ENCODE peak calls at places on chromosome 4, in four cellular contexts. F is CD8-positive, alpha-beta memory T cell; I is pancreas; W is ovary. V is an unnamed sample. For H3K4me1 and H3K9me3, the result is how much of the 10 kb centered on the place peaks cover.

GRCh38 chr4:84597450-84597849 is 14.5 kb downstream of the CDS1 start:
- DNase-seq in F (no peak), I (no peak), W (no peak), V (no peak)

GRCh38 chr4:68361146-68361589 is 11.3 kb upstream of the YTHDC1 start:
- DNase-seq in F (no peak), I (no peak), W (no peak), V (no peak)

GRCh38 chr4:16794816-16795445 is 103.5 kb downstream of the LDB2 start:
- DNase-seq in F (no peak), I (peak), W (peak), V (no peak)

GRCh38 chr4:148442830-148443549 is 776 bp upstream of the NR3C2 start:
- DNase-seq in F (no peak), I (no peak), W (no peak), V (no peak)

GRCh38 chr4:26583538-26583864 is 383 bp upstream of the TBC1D19 start:
- DNase-seq in F (no peak), I (no peak), W (no peak), V (no peak)

GRCh38 chr4:153465922-153466636 is at the start of gene TMEM131L:
- DNase-seq in F (peak), I (peak), W (peak), V (no peak)

GRCh38 chr4:120939693-120940092 is 17.2 kb upstream of the PRDM5 start:
- DNase-seq in F (no peak), I (no peak), W (no peak), V (no peak)

GRCh38 chr4:168843635-168844034 is 166.4 kb downstream of the CBR4 start:
- DNase-seq in F (no peak), I (no peak), W (no peak), V (no peak)

GRCh38 chr4:11739992-11740391 is 311.3 kb upstream of the HS3ST1 start:
- DNase-seq in F (no peak), I (no peak), W (no peak), V (no peak)

GRCh38 chr4:88653371-88653946 is 44.2 kb downstream of the NAP1L5 start:
- DNase-seq in F (no peak), I (no peak), W (no peak), V (no peak)

GRCh38 chr4:30191902-30192301 is 528.3 kb upstream of the PCDH7 start:
- DNase-seq in F (no peak), I (no peak), W (no peak), V (no peak)

GRCh38 chr4:158161561-158162354 is 11.1 kb downstream of the GASK1B start:
- DNase-seq in F (no peak), I (no peak), W (no peak), V (peak)

GRCh38 chr4:41512604-41513003 is 25.4 kb upstream of the LIMCH1 start:
- DNase-seq in F (no peak), I (no peak), W (no peak), V (no peak)

GRCh38 chr4:119648398-119648797 is 19.8 kb upstream of the PDE5A start:
- DNase-seq in F (no peak), I (no peak), W (no peak), V (no peak)

GRCh38 chr4:22875592-22876257 is 183.0 kb downstream of the GBA3 start:
- DNase-seq in F (no peak), I (no peak), W (no peak), V (no peak)

GRCh38 chr4:152937535-152938236 is 1.6 kb downstream of the FHDC1 start:
- DNase-seq in F (peak), I (peak), W (peak), V (no peak)

GRCh38 chr4:158624889-158625478 is 46.7 kb downstream of the C4orf46 start:
- DNase-seq in F (no peak), I (no peak), W (no peak), V (no peak)

GRCh38 chr4:139735381-139736256 is 70.0 kb downstream of the MGST2 start:
- DNase-seq in F (no peak), I (no peak), W (peak), V (no peak)

GRCh38 chr4:93996895-93997294 is 168.3 kb downstream of the ATOH1 start:
- DNase-seq in F (no peak), I (no peak), W (no peak), V (no peak)

GRCh38 chr4:40228497-40229365 is 31.9 kb downstream of the RHOH start:
- DNase-seq in F (no peak), I (no peak), W (no peak), V (no peak)

GRCh38 chr4:40225497-40225896 is 28.7 kb downstream of the RHOH start:
- DNase-seq in F (no peak), I (no peak), W (no peak), V (no peak)

GRCh38 chr4:40231464-40231863 is 34.6 kb downstream of the RHOH start:
- DNase-seq in F (no peak), I (no peak), W (no peak), V (no peak)

GRCh38 chr4:40223343-40223742 is 26.5 kb downstream of the RHOH start:
- DNase-seq in F (no peak), I (no peak), W (no peak), V (no peak)

DNA sequence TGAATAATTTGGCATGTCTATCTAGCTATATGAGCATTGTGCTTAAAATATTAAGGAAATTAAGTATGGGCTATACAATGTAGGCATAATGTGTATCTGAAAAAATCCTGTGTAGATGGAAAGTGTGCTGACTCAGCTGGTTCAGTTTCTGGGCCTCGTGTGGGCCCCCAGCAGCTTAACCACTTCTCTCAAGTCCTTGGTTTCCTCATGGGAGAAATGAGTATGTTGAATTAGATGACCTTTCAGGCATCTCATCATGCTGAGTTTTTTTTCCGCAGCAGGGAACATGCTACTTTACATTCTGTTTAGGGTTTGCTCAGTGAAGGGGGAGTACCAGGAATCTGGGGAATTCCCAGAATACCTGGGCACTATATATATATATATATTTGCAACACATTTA is 30.5 kb downstream of the RHOH start:
- DNase-seq in F (no peak), I (no peak), W (no peak), V (no peak)
- H3K4me1 ChIP-seq in F (half or more), I (under half), W (under half), V (under half)

GRCh38 chr4:19941434-19941833 is 310.3 kb upstream of the SLIT2 start:
- DNase-seq in F (no peak), I (no peak), W (no peak), V (no peak)

GRCh38 chr4:19944251-19944650 is 307.5 kb upstream of the SLIT2 start:
- DNase-seq in F (no peak), I (no peak), W (no peak), V (no peak)

GRCh38 chr4:19936471-19936870 is 315.2 kb upstream of the SLIT2 start:
- DNase-seq in F (no peak), I (no peak), W (no peak), V (no peak)

GRCh38 chr4:19944806-19945205 is 306.9 kb upstream of the SLIT2 start:
- DNase-seq in F (no peak), I (no peak), W (no peak), V (no peak)

GRCh38 chr4:19940861-19941260 is 310.8 kb upstream of the SLIT2 start:
- DNase-seq in F (no peak), I (no peak), W (no peak), V (no peak)
- H3K9me3 ChIP-seq in F (under half), I (under half), W (under half), V (under half)

GRCh38 chr4:23885943-23886590 is 3.8 kb downstream of the PPARGC1A start:
- DNase-seq in F (no peak), I (no peak), W (no peak), V (no peak)
- H3K4me1 ChIP-seq in F (under half), I (under half), W (under half), V (under half)

GRCh38 chr4:578451-579443 is 2.7 kb upstream of the TMEM271 start:
- DNase-seq in F (no peak), I (no peak), W (no peak), V (no peak)
- H3K9me3 ChIP-seq in F (under half), I (under half), W (under half), V (under half)

GRCh38 chr4:48126621-48127020 is 7.4 kb downstream of the TXK start:
- DNase-seq in F (no peak), I (no peak), W (no peak), V (no peak)
- H3K4me1 ChIP-seq in F (half or more), I (under half), W (under half), V (under half)

DNA sequence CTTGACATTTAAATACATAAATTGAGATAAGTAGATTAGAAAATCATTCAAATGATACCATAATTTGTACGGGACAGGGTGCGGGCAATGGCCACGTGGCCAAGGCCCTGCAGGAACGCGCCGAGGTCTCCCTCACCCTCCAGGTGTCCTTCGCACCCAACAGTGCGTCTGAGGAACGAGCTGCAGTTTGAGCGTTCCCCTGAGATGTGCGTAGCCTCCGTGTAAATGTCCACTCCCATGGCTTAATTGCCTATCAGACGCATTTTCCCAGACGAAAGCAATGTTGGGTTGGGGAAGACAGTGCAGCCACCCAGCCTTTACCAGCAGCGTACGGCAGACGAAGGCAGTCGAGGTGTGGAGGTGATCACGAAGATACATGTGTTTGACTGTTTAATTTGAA is 56.4 kb downstream of the CPLX1 start:
- DNase-seq in F (no peak), I (no peak), W (no peak), V (no peak)
- H3K9me3 ChIP-seq in F (under half), I (under half), W (under half), V (under half)

DNA sequence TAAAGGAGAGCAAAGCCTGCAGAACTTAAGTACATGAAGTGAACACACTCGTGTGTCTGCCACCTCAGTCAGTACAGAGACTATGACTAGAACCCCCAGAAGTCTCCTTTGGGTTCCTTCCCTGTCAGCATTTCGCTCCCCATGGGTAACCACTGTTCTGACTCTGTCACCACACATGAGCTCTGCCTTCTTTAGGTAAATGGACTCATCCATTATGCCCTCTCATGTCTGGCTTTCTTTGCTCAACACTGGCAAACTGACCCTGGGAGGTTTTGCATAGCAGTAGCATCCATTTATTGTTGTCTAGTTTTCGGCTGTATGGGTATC is 38.5 kb downstream of the TBC1D14 start:
- DNase-seq in F (no peak), I (no peak), W (no peak), V (no peak)
- H3K4me1 ChIP-seq in F (under half), I (under half), W (under half), V (under half)

DNA sequence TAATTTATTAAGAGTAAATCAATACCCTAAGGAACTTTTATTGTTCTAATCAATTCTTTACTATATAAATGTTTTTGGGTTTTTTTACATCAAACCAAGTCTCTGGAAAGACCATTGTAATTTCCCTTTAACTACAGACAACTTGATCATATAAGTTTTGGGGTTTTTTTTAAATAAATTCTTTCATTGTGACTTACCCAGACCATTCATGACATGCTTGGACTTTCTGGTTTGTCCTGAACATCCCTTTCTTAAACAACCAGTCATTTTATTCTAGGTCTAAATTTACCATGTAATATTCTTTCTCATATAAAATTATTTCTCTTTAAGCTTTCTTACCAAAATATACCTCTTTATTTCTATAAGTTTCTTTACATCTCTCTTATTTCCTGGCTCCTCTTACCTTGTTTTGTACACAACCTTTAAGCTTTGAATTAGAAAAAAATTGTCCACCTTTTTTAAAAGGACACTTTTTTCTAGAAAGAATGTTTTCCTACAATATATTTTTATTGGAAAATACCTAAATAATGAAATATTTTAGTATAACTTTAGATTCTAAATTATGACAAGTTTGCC is 8.4 kb downstream of the CNGA1 start:
- DNase-seq in F (no peak), I (no peak), W (no peak), V (no peak)
- H3K9me3 ChIP-seq in F (under half), I (under half), W (under half), V (under half)

V was measured in thoracic aorta.